ENCODE peak calls at places on chromosomes 2 and 18, in four cellular contexts. Z is K562, J is HL-60, A is GM12878. D is an unnamed sample.

GRCh38 chr2:151051584-151052220 is 210.0 kb downstream of the RBM43 start:
- DNase-seq in Z (peak), J (peak), A (no peak), D (peak)

GRCh38 chr18:32216390-32216789 is 26.6 kb downstream of the MEP1B start:
- DNase-seq in J (no peak), Z (no peak), A (no peak), D (no peak)

GRCh38 chr2:40658917-40659316 is 207.0 kb upstream of the SLC8A1 start:
- DNase-seq in J (no peak), Z (no peak), A (no peak), D (no peak)

GRCh38 chr18:21439453-21439852 is 161.1 kb downstream of the ESCO1 start:
- DNase-seq in A (no peak), J (no peak), Z (no peak), D (no peak)

GRCh38 chr18:63320690-63321265 is 1.2 kb upstream of the BCL2 start:
- DNase-seq in A (no peak), J (peak), Z (peak), D (no peak)

GRCh38 chr18:21509062-21509461 is 91.4 kb downstream of the ESCO1 start:
- DNase-seq in Z (no peak), J (no peak), A (no peak), D (no peak)

GRCh38 chr18:50830544-50830943 is 10.7 kb upstream of the MRO start:
- DNase-seq in A (no peak), J (no peak), Z (no peak), D (no peak)

GRCh38 chr2:232534940-232535735 is 4.4 kb upstream of the CHRNG start:
- DNase-seq in J (no peak), Z (no peak), A (no peak), D (no peak)

GRCh38 chr2:15133461-15133860 is 427.7 kb downstream of the NBAS start:
- DNase-seq in Z (no peak), A (no peak), J (peak), D (no peak)

GRCh38 chr18:28115149-28115550 is 61.8 kb downstream of the CDH2 start:
- DNase-seq in Z (no peak), J (no peak), A (no peak), D (no peak)

GRCh38 chr2:74010087-74010541 is 25.4 kb downstream of the TET3 start:
- DNase-seq in J (no peak), Z (peak), A (no peak), D (no peak)

GRCh38 chr18:50902797-50903196 is 23.9 kb downstream of the ME2 start:
- DNase-seq in Z (no peak), A (no peak), J (no peak), D (no peak)

GRCh38 chr18:48779462-48779861 is 171.3 kb downstream of the SMAD7 start:
- DNase-seq in A (no peak), J (no peak), Z (peak), D (no peak)

GRCh38 chr2:88835726-88836125 is 144.3 kb downstream of the RPIA start:
- DNase-seq in J (no peak), A (no peak), Z (no peak), D (no peak)

GRCh38 chr2:1973636-1974035 is 229.3 kb upstream of the PXDN start:
- DNase-seq in J (no peak), Z (no peak), A (no peak), D (no peak)

GRCh38 chr2:14587119-14587518 is 45.4 kb upstream of the LRATD1 start:
- DNase-seq in J (no peak), A (no peak), Z (no peak), D (no peak)

GRCh38 chr18:46555724-46556123 is 101.3 kb downstream of the LOXHD1 start:
- DNase-seq in Z (peak), A (no peak), J (peak), D (peak)

GRCh38 chr2:190359896-190360376 is 16.5 kb downstream of the INPP1 start:
- DNase-seq in J (no peak), A (no peak), Z (no peak), D (no peak)

DNA sequence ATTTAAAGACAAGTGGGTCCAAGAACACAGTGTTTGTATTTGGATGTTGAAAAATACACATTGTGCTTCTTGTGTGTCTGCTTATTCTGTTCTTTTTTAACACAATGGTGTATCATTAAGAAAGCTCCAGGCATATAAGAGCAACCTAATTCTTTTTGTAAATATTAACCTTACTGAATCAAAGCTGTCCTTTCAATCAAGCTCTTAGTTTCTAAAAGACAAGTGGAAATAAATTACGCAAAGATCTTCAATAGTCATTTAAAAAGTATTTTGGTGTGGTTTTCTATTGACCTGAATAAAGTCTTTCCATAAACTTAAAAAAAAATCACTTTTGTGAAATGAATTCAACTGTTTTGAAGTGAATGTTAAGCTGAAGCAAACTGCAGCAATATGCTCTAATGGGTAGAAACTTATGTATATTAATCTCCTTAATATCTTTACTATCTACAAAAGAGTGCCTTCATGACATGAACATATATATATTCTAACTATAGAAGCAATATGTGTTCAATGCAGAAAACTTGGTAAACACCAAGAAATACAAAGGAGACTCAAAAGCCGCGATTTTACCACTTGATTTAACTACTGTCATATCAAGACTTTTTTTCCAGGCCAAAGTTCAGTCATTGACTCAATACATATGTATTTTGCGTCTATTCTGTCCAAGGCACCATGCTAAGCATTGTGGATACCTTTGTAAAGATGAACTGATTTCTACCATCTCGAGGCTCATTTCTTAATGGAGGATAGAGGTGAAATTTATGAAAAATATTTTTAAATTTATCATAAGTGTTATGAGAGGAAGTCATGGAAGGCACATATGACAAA is 97.7 kb downstream of the ARHGAP15 start:
- DNase-seq in Z (no peak), A (no peak), J (no peak), D (no peak)
- TF ChIP-seq SPI1 in Z (no peak), A (no peak), J (no peak), D (no peak)

DNA sequence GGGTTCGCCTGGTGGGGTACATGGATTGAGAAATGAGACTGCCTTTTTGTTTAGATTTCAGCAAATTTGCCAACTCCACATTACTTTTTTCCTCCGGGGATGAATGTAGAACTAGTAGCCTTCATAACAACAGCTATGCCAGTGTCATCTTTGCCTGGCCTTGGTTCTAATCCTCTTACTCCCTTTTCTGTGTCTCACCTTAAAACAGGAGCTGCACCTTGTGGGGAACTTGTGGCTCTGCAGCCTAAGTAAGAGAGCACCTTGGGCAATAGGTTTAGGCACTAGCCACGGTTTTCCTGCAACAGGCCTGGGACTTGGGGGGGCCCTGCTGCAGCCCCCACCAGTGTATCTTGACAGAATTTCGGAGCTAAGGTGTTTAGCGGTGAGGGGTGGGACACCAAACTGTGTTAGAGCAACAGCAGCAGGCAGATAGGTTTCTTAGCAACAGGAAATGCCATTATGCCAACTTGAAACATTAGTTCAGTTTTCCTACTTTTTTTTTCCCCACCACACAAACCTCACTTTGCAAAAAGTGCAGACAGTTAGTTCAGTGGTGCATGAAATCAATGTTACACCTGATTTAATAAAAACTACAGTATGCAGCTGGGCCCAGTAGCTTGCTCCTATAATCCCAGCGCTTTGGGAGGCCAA is 173.7 kb downstream of the PRKCE start:
- DNase-seq in J (no peak), A (no peak), Z (no peak), D (no peak)
- TF ChIP-seq SPI1 in J (no peak), A (no peak), Z (no peak), D (no peak)

GRCh38 chr2:46350030-46350699 is 53.0 kb downstream of the EPAS1 start:
- DNase-seq in J (no peak), Z (no peak), A (no peak), D (no peak)
- TF ChIP-seq SPI1 in J (no peak), Z (no peak), A (no peak), D (no peak)

GRCh38 chr2:28217042-28217740 is 175.5 kb upstream of the FOSL2 start:
- DNase-seq in Z (no peak), A (no peak), J (no peak), D (no peak)
- TF ChIP-seq SPI1 in Z (no peak), A (no peak), J (no peak), D (no peak)

GRCh38 chr2:70357076-70358071 is 55.5 kb upstream of the FAM136A start:
- DNase-seq in A (no peak), Z (no peak), J (no peak), D (no peak)
- TF ChIP-seq SPI1 in A (no peak), Z (no peak), J (peak), D (no peak)

GRCh38 chr2:62265116-62265515 is 69.2 kb downstream of the B3GNT2 start:
- DNase-seq in Z (no peak), J (peak), A (no peak), D (no peak)
- TF ChIP-seq SPI1 in Z (no peak), J (no peak), A (no peak), D (no peak)

DNA sequence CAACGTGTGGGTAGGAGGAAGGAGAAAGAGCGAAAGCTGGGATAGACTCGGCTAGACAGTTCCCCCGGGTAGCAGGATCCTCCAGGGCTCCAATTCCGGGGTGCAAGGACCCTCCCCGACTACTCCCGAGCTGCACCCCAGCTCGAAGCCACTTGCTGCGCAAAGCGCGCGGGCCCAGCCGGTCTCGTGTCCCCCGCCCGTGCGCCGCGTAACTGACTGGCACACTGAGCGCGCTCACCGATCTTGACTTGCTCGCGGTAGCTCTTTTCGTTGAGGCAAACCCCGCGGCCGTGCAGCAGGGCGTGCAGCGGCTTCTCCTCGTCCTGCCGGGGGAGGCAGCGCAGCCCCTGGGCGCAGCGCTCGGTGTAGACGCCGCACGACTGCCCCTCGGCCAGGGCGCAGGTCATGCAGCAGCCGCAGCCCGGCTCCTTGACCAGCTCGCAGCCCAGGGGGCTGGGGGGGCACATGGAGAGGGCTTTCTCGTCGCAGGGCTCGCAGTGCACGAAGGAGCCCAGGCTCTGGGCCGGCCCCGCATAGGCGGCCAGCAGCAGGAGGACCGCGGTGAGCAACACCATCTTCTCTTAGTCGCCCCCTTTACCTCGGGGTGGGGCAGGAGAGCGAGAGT is 1.0 kb downstream of the IGFBP5 start:
- DNase-seq in A (no peak), Z (no peak), J (peak), D (no peak)
- TF ChIP-seq SPI1 in A (no peak), Z (no peak), J (no peak), D (no peak)

DNA sequence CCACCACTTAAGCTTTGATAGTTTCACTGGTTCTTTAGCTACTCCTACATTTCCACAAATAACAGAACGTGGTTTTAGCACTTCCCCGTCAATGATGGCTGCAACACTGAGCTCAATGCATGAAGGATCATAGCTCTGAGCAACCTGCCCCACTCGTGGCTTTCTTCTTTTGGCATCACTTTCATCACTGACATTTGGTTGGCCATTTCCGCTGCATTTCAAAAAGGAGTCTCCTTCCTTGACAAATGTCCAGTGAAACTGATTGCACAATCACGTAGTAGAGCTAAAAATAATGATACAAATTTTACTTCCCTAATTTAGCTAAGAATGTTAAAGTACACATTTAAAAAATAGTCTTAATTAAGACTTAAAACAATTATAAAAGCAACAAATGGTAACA is 205.2 kb upstream of the HDAC4 start:
- DNase-seq in Z (no peak), J (peak), A (no peak), D (no peak)
- TF ChIP-seq SPI1 in Z (no peak), J (peak), A (no peak), D (no peak)

GRCh38 chr2:45287040-45287439 is 277.8 kb upstream of the SIX2 start:
- DNase-seq in Z (no peak), A (no peak), J (no peak), D (no peak)

GRCh38 chr2:45285791-45286390 is 276.6 kb upstream of the SIX2 start:
- DNase-seq in J (no peak), Z (no peak), A (no peak), D (no peak)

GRCh38 chr2:45289997-45290673 is 280.9 kb upstream of the SIX2 start:
- DNase-seq in J (no peak), Z (no peak), A (peak), D (no peak)

GRCh38 chr2:45289018-45289417 is 279.8 kb upstream of the SIX2 start:
- DNase-seq in A (no peak), J (no peak), Z (no peak), D (no peak)

GRCh38 chr2:45288532-45288931 is 279.3 kb upstream of the SIX2 start:
- DNase-seq in J (no peak), Z (no peak), A (no peak), D (no peak)
- TF ChIP-seq SPI1 in J (no peak), Z (no peak), A (no peak), D (no peak)